ENCODE peak calls at places on chromosomes 13 and 19, in five cellular contexts. Y is GM23338; N is neural progenitor cell; B is CD8-positive, alpha-beta T cell; R is stimulated activated CD8-positive, alpha-beta memory T cell treated with anti-CD3 and anti-CD28 coated beads, Interleukin-7, amount 100 ng/mL, for 24 hours. A is an unnamed sample.

GRCh38 chr13:90201198-90201597 is 1146.3 kb upstream of the MIR17HG start:
- DNase-seq in Y (no peak), N (no peak), B (no peak), R (no peak), A (no peak)

GRCh38 chr13:48750588-48751383 is 97.1 kb downstream of the CYSLTR2 start:
- DNase-seq in Y (no peak), N (no peak), B (no peak), R (no peak), A (no peak)

GRCh38 chr19:29662604-29663404 is 2.5 kb upstream of the PLEKHF1 start:
- DNase-seq in Y (no peak), N (no peak), B (no peak), R (no peak), A (peak)

GRCh38 chr19:48842744-48843162 is 6.5 kb upstream of the HSD17B14 start:
- DNase-seq in Y (peak), N (peak), B (no peak), R (no peak), A (peak)

GRCh38 chr13:73248711-73249580 is 190.1 kb downstream of the KLF5 start:
- DNase-seq in Y (peak), N (no peak), B (no peak), R (no peak), A (no peak)

GRCh38 chr19:6725513-6726231 is 5.2 kb upstream of the C3 start:
- DNase-seq in Y (no peak), N (no peak), B (no peak), R (no peak), A (no peak)

GRCh38 chr19:35320285-35320706 is 8.7 kb upstream of the CD22 start:
- DNase-seq in Y (no peak), N (no peak), B (no peak), R (no peak), A (no peak)

GRCh38 chr13:111270765-111271164 is 49.7 kb upstream of the TEX29 start:
- DNase-seq in Y (no peak), N (no peak), B (no peak), R (no peak), A (no peak)

GRCh38 chr19:12834418-12834943 is at the start of gene RTBDN:
- DNase-seq in Y (peak), N (peak), B (no peak), R (no peak), A (no peak)

GRCh38 chr19:12200020-12200419 is 37.1 kb downstream of the ZNF136 start:
- DNase-seq in Y (no peak), N (no peak), B (no peak), R (no peak), A (no peak)

GRCh38 chr19:4622695-4623421 is 16.5 kb upstream of the TNFAIP8L1 start:
- DNase-seq in Y (peak), N (no peak), B (no peak), R (no peak), A (peak)

GRCh38 chr19:56983148-56983547 is 136.6 kb upstream of the USP29 start:
- DNase-seq in Y (no peak), N (no peak), B (no peak), R (no peak), A (no peak)

GRCh38 chr13:67123165-67123564 is 107.0 kb downstream of the PCDH9 start:
- DNase-seq in Y (no peak), N (no peak), B (no peak), R (no peak), A (peak)

GRCh38 chr19:10864538-10864899 is 6.8 kb upstream of the CARM1 start:
- DNase-seq in Y (peak), N (peak), B (peak), R (peak), A (peak)

GRCh38 chr19:4589579-4590410 is 30.3 kb upstream of the SEMA6B start:
- DNase-seq in Y (peak), N (peak), B (no peak), R (no peak), A (peak)

GRCh38 chr19:17953869-17954268 is 13.0 kb upstream of the KCNN1 start:
- DNase-seq in Y (no peak), N (peak), B (no peak), R (no peak), A (peak)

GRCh38 chr19:33459691-33460090 is 61.9 kb downstream of the PEPD start:
- DNase-seq in Y (no peak), N (no peak), B (no peak), R (no peak), A (no peak)

GRCh38 chr19:1756705-1757445 is 3.6 kb downstream of the ONECUT3 start:
- DNase-seq in Y (no peak), N (no peak), B (no peak), R (no peak), A (no peak)

GRCh38 chr19:33813391-33814101 is 16.9 kb downstream of the KCTD15 start:
- DNase-seq in Y (no peak), N (no peak), B (no peak), R (no peak), A (no peak)

GRCh38 chr19:45076029-45076850 is at the start of gene ZNF296:
- DNase-seq in Y (peak), N (peak), B (peak), R (peak), A (peak)

GRCh38 chr19:16519230-16519687 is 23.0 kb downstream of the CHERP start:
- DNase-seq in Y (no peak), N (no peak), B (no peak), R (no peak), A (no peak)

GRCh38 chr19:12969292-12969988 is at the start of gene DAND5:
- DNase-seq in Y (peak), N (no peak), B (no peak), R (no peak), A (no peak)

GRCh38 chr13:110306340-110306959 is 507 bp downstream of the COL4A1 start:
- DNase-seq in Y (peak), N (peak), B (no peak), R (no peak), A (no peak)

GRCh38 chr19:41939861-41940442 is 11.7 kb upstream of the ERFL start:
- DNase-seq in Y (peak), N (peak), B (no peak), R (no peak), A (no peak)

GRCh38 chr19:19134687-19135158 is 3.6 kb downstream of the TMEM161A start:
- DNase-seq in Y (peak), N (peak), B (no peak), R (no peak), A (no peak)

GRCh38 chr13:59384154-59384553 is 779.6 kb downstream of the DIAPH3 start:
- DNase-seq in Y (no peak), N (no peak), B (no peak), R (no peak), A (no peak)

GRCh38 chr13:52827839-52828238 is 20.6 kb downstream of the PCDH8 start:
- DNase-seq in Y (no peak), N (no peak), B (no peak), R (no peak), A (no peak)

GRCh38 chr19:45091031-45091918 is 1.7 kb upstream of the PPP1R37 start:
- DNase-seq in Y (peak), N (peak), B (peak), R (peak), A (no peak)

GRCh38 chr19:30046522-30046921 is 104.5 kb downstream of the URI1 start:
- DNase-seq in Y (peak), N (peak), B (no peak), R (no peak), A (peak)

GRCh38 chr13:82963466-82963865 is 918.8 kb downstream of the SLITRK1 start:
- DNase-seq in Y (no peak), N (no peak), B (no peak), R (no peak), A (no peak)

GRCh38 chr19:16368385-16369305 is 44.0 kb downstream of the KLF2 start:
- DNase-seq in Y (no peak), N (no peak), B (peak), R (no peak), A (no peak)

GRCh38 chr19:4645718-4646117 is 6.4 kb downstream of the TNFAIP8L1 start:
- DNase-seq in Y (no peak), N (no peak), B (no peak), R (no peak), A (no peak)

GRCh38 chr19:1468274-1469199 is 10.5 kb downstream of the C19orf25 start:
- DNase-seq in Y (no peak), N (peak), B (no peak), R (no peak), A (no peak)

GRCh38 chr13:32381539-32381938 is 46.4 kb downstream of the N4BP2L1 start:
- DNase-seq in Y (peak), N (peak), B (no peak), R (no peak), A (peak)

GRCh38 chr13:84131249-84131648 is 249.0 kb upstream of the SLITRK1 start:
- DNase-seq in Y (no peak), N (no peak), B (no peak), R (no peak), A (no peak)

GRCh38 chr13:50422181-50423148 is 407.2 kb downstream of the KCNRG start:
- DNase-seq in Y (no peak), N (no peak), B (no peak), R (no peak), A (peak)

GRCh38 chr13:113946409-113947181 is 27.3 kb downstream of the C13orf46 start:
- DNase-seq in Y (no peak), N (no peak), B (no peak), R (no peak), A (no peak)

GRCh38 chr13:25912961-25913360 is 138.9 kb downstream of the SHISA2 start:
- DNase-seq in Y (no peak), N (no peak), B (no peak), R (no peak), A (no peak)

GRCh38 chr19:7326105-7326877 is 22.4 kb upstream of the ARHGEF18 start:
- DNase-seq in Y (peak), N (peak), B (no peak), R (no peak), A (peak)

A was measured in OCI-M1.